ENCODE peak calls at places on chromosomes 6 and 20, in eight cellular contexts. One of them, this sample, is unnamed.

GRCh38 chr6:116475151-116475550 is 14.0 kb downstream of the CALHM6 start:
- DNase-seq in MM.1S: no peak
- DNase-seq in GM23338: no peak
- DNase-seq in GM23248: no peak
- DNase-seq in PC-3: no peak
- DNase-seq in neural progenitor cell: no peak
- DNase-seq in HCT116: no peak
- DNase-seq in SK-N-SH: no peak
- DNase-seq in this sample: peak; percentile 10

GRCh38 chr20:60851826-60852704 is 400.0 kb upstream of the CDH4 start:
- DNase-seq in MM.1S: peak; percentile 37
- DNase-seq in GM23338: peak; percentile 68
- DNase-seq in GM23248: no peak
- DNase-seq in PC-3: no peak
- DNase-seq in neural progenitor cell: peak; percentile 66
- DNase-seq in HCT116: no peak
- DNase-seq in SK-N-SH: peak; percentile 28
- DNase-seq in this sample: peak; percentile 19

GRCh38 chr6:56795852-56796532 is 153.3 kb upstream of the DST start:
- DNase-seq in MM.1S: no peak
- DNase-seq in GM23338: no peak
- DNase-seq in GM23248: peak; percentile 76
- DNase-seq in PC-3: peak; percentile 58
- DNase-seq in neural progenitor cell: no peak
- DNase-seq in HCT116: no peak
- DNase-seq in SK-N-SH: peak; percentile 15
- DNase-seq in this sample: no peak

GRCh38 chr6:42786525-42786985 is 4.7 kb downstream of the BICRAL start:
- DNase-seq in MM.1S: no peak
- DNase-seq in GM23338: no peak
- DNase-seq in GM23248: no peak
- DNase-seq in PC-3: no peak
- DNase-seq in neural progenitor cell: no peak
- DNase-seq in HCT116: no peak
- DNase-seq in SK-N-SH: no peak
- DNase-seq in this sample: no peak

GRCh38 chr6:70998148-70998547 is 41.3 kb upstream of the B3GAT2 start:
- DNase-seq in MM.1S: no peak
- DNase-seq in GM23338: peak; percentile 18
- DNase-seq in GM23248: no peak
- DNase-seq in PC-3: no peak
- DNase-seq in neural progenitor cell: peak; percentile 36
- DNase-seq in HCT116: no peak
- DNase-seq in SK-N-SH: no peak
- DNase-seq in this sample: no peak

GRCh38 chr6:15779726-15780125 is 116.9 kb upstream of the DTNBP1 start:
- DNase-seq in MM.1S: no peak
- DNase-seq in GM23338: no peak
- DNase-seq in GM23248: no peak
- DNase-seq in PC-3: no peak
- DNase-seq in neural progenitor cell: no peak
- DNase-seq in HCT116: no peak
- DNase-seq in SK-N-SH: peak; percentile 66
- DNase-seq in this sample: no peak

GRCh38 chr6:56477241-56477640 is 165.4 kb downstream of the DST start:
- DNase-seq in MM.1S: no peak
- DNase-seq in GM23338: no peak
- DNase-seq in GM23248: no peak
- DNase-seq in PC-3: no peak
- DNase-seq in neural progenitor cell: no peak
- DNase-seq in HCT116: no peak
- DNase-seq in SK-N-SH: no peak
- DNase-seq in this sample: no peak

GRCh38 chr20:58130156-58130555 is 98.3 kb downstream of the ANKRD60 start:
- DNase-seq in MM.1S: no peak
- DNase-seq in GM23338: no peak
- DNase-seq in GM23248: no peak
- DNase-seq in PC-3: no peak
- DNase-seq in neural progenitor cell: no peak
- DNase-seq in HCT116: no peak
- DNase-seq in SK-N-SH: no peak
- DNase-seq in this sample: no peak

GRCh38 chr6:104951677-104952076 is 5.2 kb upstream of the LIN28B start:
- DNase-seq in MM.1S: no peak
- DNase-seq in GM23338: no peak
- DNase-seq in GM23248: no peak
- DNase-seq in PC-3: no peak
- DNase-seq in neural progenitor cell: no peak
- DNase-seq in HCT116: no peak
- DNase-seq in SK-N-SH: no peak
- DNase-seq in this sample: no peak

GRCh38 chr6:53926505-53926904 is 131.7 kb downstream of the LRRC1 start:
- DNase-seq in MM.1S: no peak
- DNase-seq in GM23338: no peak
- DNase-seq in GM23248: peak; percentile 43
- DNase-seq in PC-3: peak; percentile 73
- DNase-seq in neural progenitor cell: no peak
- DNase-seq in HCT116: peak; percentile 21
- DNase-seq in SK-N-SH: no peak
- DNase-seq in this sample: no peak

GRCh38 chr6:33959661-33960344 is 156.0 kb upstream of the MLN start:
- DNase-seq in MM.1S: no peak
- DNase-seq in GM23338: no peak
- DNase-seq in GM23248: no peak
- DNase-seq in PC-3: peak; percentile 44
- DNase-seq in neural progenitor cell: no peak
- DNase-seq in HCT116: no peak
- DNase-seq in SK-N-SH: no peak
- DNase-seq in this sample: no peak

GRCh38 chr20:10511507-10512231 is 76.6 kb downstream of the SLX4IP start:
- DNase-seq in MM.1S: peak; percentile 90
- DNase-seq in GM23338: peak; percentile 60
- DNase-seq in GM23248: peak; percentile 97
- DNase-seq in PC-3: peak; percentile 98
- DNase-seq in neural progenitor cell: peak; percentile 45
- DNase-seq in HCT116: peak; percentile 87
- DNase-seq in SK-N-SH: no peak
- DNase-seq in this sample: peak; percentile 10

GRCh38 chr20:44457016-44457415 is 18.7 kb upstream of the TTPAL start:
- DNase-seq in MM.1S: no peak
- DNase-seq in GM23338: no peak
- DNase-seq in GM23248: no peak
- DNase-seq in PC-3: no peak
- DNase-seq in neural progenitor cell: no peak
- DNase-seq in HCT116: no peak
- DNase-seq in SK-N-SH: peak; percentile 68
- DNase-seq in this sample: no peak

GRCh38 chr20:10666221-10667076 is 7.3 kb downstream of the JAG1 start:
- DNase-seq in MM.1S: no peak
- DNase-seq in GM23338: no peak
- DNase-seq in GM23248: no peak
- DNase-seq in PC-3: no peak
- DNase-seq in neural progenitor cell: no peak
- DNase-seq in HCT116: no peak
- DNase-seq in SK-N-SH: no peak
- DNase-seq in this sample: no peak

GRCh38 chr20:40493071-40493470 is 196.0 kb downstream of the MAFB start:
- DNase-seq in MM.1S: no peak
- DNase-seq in GM23338: no peak
- DNase-seq in GM23248: peak; percentile 72
- DNase-seq in PC-3: no peak
- DNase-seq in neural progenitor cell: no peak
- DNase-seq in HCT116: no peak
- DNase-seq in SK-N-SH: no peak
- DNase-seq in this sample: no peak

GRCh38 chr6:168507297-168507696 is 66.3 kb downstream of the SMOC2 start:
- DNase-seq in MM.1S: peak; percentile 41
- DNase-seq in GM23338: no peak
- DNase-seq in GM23248: no peak
- DNase-seq in PC-3: no peak
- DNase-seq in neural progenitor cell: no peak
- DNase-seq in HCT116: no peak
- DNase-seq in SK-N-SH: no peak
- DNase-seq in this sample: no peak

GRCh38 chr20:12068146-12068545 is 150.5 kb downstream of the BTBD3 start:
- DNase-seq in MM.1S: no peak
- DNase-seq in GM23338: peak; percentile 54
- DNase-seq in GM23248: no peak
- DNase-seq in PC-3: no peak
- DNase-seq in neural progenitor cell: peak; percentile 42
- DNase-seq in HCT116: no peak
- DNase-seq in SK-N-SH: no peak
- DNase-seq in this sample: no peak

DNA sequence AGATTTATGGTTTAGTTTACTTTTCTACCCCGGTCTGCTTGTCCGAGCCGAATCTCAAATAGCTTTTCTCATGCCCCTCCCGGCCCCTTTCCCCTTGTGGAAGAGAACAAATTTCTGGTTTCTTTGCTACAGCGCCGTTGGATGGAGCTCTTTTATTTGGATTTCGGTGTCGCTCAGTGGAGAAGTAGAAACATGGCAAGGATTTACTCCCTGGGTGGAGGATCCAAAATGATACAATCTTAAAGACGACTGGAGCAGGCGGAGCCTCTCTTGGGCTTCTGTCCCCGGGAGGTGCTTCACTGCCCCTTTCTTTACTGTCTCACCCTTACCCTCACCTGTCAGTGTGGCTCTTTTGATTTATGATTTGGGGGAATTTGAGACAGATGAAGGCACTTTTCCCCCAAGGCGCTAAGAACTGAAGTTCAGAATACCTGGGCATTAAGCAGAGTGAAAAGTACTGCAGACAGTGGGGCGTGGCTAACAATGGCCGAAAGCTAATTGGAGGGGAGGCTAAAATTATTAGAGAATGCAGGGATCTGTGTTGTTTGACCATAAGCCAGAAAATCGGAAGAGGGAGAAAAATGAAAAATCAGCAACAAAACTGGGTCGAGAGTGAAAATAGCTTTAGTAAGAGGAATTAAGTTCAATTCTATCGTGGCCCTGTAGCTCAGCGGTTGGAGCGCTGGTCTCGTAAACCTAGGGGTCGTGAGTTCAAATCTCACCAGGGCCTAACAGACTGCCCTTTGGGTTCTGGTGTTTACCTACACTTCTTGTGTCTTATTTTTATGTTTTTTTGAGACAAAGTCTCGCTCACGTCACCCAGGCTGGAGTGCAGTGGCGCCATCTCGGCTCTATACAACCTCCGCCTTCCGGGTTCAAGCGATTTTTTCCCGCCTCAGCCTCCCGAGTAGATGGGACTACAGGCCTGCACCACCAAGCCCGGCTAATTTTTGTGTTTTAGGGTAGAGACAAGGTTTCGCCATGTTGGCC is 145.1 kb upstream of the ZNF184 start:
- DNase-seq in MM.1S: no peak
- DNase-seq in GM23338: peak; percentile 78
- DNase-seq in GM23248: peak; percentile 64
- DNase-seq in PC-3: peak; percentile 73
- DNase-seq in neural progenitor cell: peak; percentile 60
- DNase-seq in HCT116: peak; percentile 62
- DNase-seq in SK-N-SH: no peak
- DNase-seq in this sample: no peak
- H2AFZ ChIP-seq in MM.1S: no peak overlapping the region
- H2AFZ ChIP-seq in GM23338: peak overlapping the region; percentile 88
- H2AFZ ChIP-seq in GM23248: peak overlapping the region; percentile 97
- H2AFZ ChIP-seq in PC-3: peak overlapping the region; percentile 97
- H2AFZ ChIP-seq in neural progenitor cell: peak overlapping the region; percentile 93
- H2AFZ ChIP-seq in HCT116: peak overlapping the region; percentile 99
- H2AFZ ChIP-seq in SK-N-SH: peak overlapping the region; percentile 83
- H2AFZ ChIP-seq in this sample: peak overlapping the region; percentile 77

DNA sequence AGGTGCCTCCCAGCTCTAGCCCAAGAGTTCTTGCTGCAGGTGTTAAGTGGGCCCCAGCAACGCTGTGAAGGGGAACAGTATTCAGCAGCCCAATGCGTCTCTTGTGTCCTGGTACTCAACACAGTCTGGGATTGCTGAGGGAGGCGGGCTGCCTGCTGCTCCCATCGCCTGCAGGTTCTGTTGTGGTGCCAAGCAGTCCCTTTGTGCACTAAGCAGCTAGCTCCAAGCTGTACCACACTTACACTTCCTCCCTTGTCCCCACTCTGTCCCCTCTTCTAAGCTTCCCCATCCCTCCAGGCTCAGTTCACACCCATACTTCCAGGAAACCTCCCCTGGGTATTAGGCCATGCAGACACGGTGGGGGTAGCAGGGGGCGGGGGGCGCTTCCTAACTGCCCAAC is 92.7 kb downstream of the AGPAT4 start:
- DNase-seq in MM.1S: no peak
- DNase-seq in GM23338: no peak
- DNase-seq in GM23248: no peak
- DNase-seq in PC-3: no peak
- DNase-seq in neural progenitor cell: no peak
- DNase-seq in HCT116: no peak
- DNase-seq in SK-N-SH: no peak
- DNase-seq in this sample: no peak
- TF ChIP-seq EZH2phosphoT487 in MM.1S: no peak
- TF ChIP-seq EZH2phosphoT487 in GM23338: no peak
- TF ChIP-seq EZH2phosphoT487 in GM23248: no peak
- TF ChIP-seq EZH2phosphoT487 in PC-3: no peak
- TF ChIP-seq EZH2phosphoT487 in neural progenitor cell: no peak
- TF ChIP-seq EZH2phosphoT487 in HCT116: no peak
- TF ChIP-seq EZH2phosphoT487 in SK-N-SH: no peak
- TF ChIP-seq EZH2phosphoT487 in this sample: no peak

GRCh38 chr6:125554456-125554855 is 195.0 kb upstream of the HEY2 start:
- DNase-seq in MM.1S: no peak
- DNase-seq in GM23338: no peak
- DNase-seq in GM23248: peak; percentile 18
- DNase-seq in PC-3: no peak
- DNase-seq in neural progenitor cell: no peak
- DNase-seq in HCT116: no peak
- DNase-seq in SK-N-SH: no peak
- DNase-seq in this sample: no peak

GRCh38 chr6:125558451-125558850 is 191.0 kb upstream of the HEY2 start:
- DNase-seq in MM.1S: no peak
- DNase-seq in GM23338: no peak
- DNase-seq in GM23248: no peak
- DNase-seq in PC-3: no peak
- DNase-seq in neural progenitor cell: peak; percentile 80
- DNase-seq in HCT116: no peak
- DNase-seq in SK-N-SH: no peak
- DNase-seq in this sample: no peak

DNA sequence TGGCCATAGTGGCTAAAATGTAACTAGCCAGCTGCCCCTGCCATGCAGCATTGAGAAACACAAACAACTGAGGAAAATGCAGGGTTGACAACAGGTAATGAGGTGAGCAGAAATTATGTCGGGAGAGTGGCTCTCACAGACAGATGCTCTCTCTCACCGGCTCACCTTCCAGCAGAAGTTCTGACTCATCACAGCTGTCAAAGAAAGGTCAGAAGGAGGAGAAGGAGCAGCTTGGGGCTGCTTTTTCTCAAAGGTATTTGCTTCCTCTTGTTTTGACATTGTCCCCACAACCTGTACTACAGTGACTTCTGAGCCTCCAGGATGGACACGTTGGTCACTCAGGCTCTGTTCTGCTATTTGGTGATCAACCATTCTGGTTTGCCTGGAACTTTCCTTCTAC is 190.5 kb upstream of the HEY2 start:
- DNase-seq in MM.1S: peak; percentile 30
- DNase-seq in GM23338: no peak
- DNase-seq in GM23248: no peak
- DNase-seq in PC-3: peak; percentile 8
- DNase-seq in neural progenitor cell: no peak
- DNase-seq in HCT116: no peak
- DNase-seq in SK-N-SH: no peak
- DNase-seq in this sample: no peak
- H2AFZ ChIP-seq in MM.1S: no peak overlapping the region
- H2AFZ ChIP-seq in GM23338: no peak overlapping the region
- H2AFZ ChIP-seq in GM23248: no peak overlapping the region
- H2AFZ ChIP-seq in PC-3: no peak overlapping the region
- H2AFZ ChIP-seq in neural progenitor cell: no peak overlapping the region
- H2AFZ ChIP-seq in HCT116: no peak overlapping the region
- H2AFZ ChIP-seq in SK-N-SH: no peak overlapping the region
- H2AFZ ChIP-seq in this sample: no peak overlapping the region

GRCh38 chr20:50728981-50729874 is 2.2 kb upstream of the PARD6B start:
- DNase-seq in MM.1S: no peak
- DNase-seq in GM23338: no peak
- DNase-seq in GM23248: peak; percentile 46
- DNase-seq in PC-3: peak; percentile 60
- DNase-seq in neural progenitor cell: no peak
- DNase-seq in HCT116: peak; percentile 77
- DNase-seq in SK-N-SH: no peak
- DNase-seq in this sample: peak; percentile 18
- TF ChIP-seq EZH2phosphoT487 in MM.1S: no peak
- TF ChIP-seq EZH2phosphoT487 in GM23338: no peak
- TF ChIP-seq EZH2phosphoT487 in GM23248: no peak
- TF ChIP-seq EZH2phosphoT487 in PC-3: no peak
- TF ChIP-seq EZH2phosphoT487 in neural progenitor cell: no peak
- TF ChIP-seq EZH2phosphoT487 in HCT116: no peak
- TF ChIP-seq EZH2phosphoT487 in SK-N-SH: no peak
- TF ChIP-seq EZH2phosphoT487 in this sample: no peak

This sample was measured in OCI-LY7.